ENCODE peak calls at places on chromosomes 12 and 14, in four cellular contexts. One of them, this sample, is unnamed.

GRCh38 chr12:97637770-97638169 is 175.2 kb downstream of the RMST start:
- DNase-seq in stromal cell of bone marrow: no peak
- DNase-seq in RPMI7951: no peak
- DNase-seq in cardiac fibroblast: no peak
- DNase-seq in this sample: no peak

GRCh38 chr12:47757360-47757839 is 1.3 kb downstream of the RAPGEF3 start:
- DNase-seq in cardiac fibroblast: no peak
- DNase-seq in RPMI7951: no peak
- DNase-seq in stromal cell of bone marrow: no peak
- DNase-seq in this sample: no peak

GRCh38 chr12:24853588-24853987 is 95.3 kb downstream of the BCAT1 start:
- DNase-seq in stromal cell of bone marrow: peak
- DNase-seq in RPMI7951: peak
- DNase-seq in cardiac fibroblast: peak
- DNase-seq in this sample: peak

GRCh38 chr12:93127582-93128331 is 198.7 kb upstream of the EEA1 start:
- DNase-seq in cardiac fibroblast: peak
- DNase-seq in RPMI7951: peak
- DNase-seq in stromal cell of bone marrow: no peak
- DNase-seq in this sample: no peak

GRCh38 chr12:71865166-71865713 is 25.7 kb downstream of the TBC1D15 start:
- DNase-seq in RPMI7951: peak
- DNase-seq in stromal cell of bone marrow: peak
- DNase-seq in cardiac fibroblast: peak
- DNase-seq in this sample: peak

GRCh38 chr14:77804592-77804991 is 4.7 kb downstream of the ADCK1 start:
- DNase-seq in stromal cell of bone marrow: no peak
- DNase-seq in RPMI7951: no peak
- DNase-seq in cardiac fibroblast: peak
- DNase-seq in this sample: peak

GRCh38 chr12:56931474-56931978 is 2.7 kb downstream of the SDR9C7 start:
- DNase-seq in RPMI7951: peak
- DNase-seq in cardiac fibroblast: peak
- DNase-seq in stromal cell of bone marrow: peak
- DNase-seq in this sample: peak

GRCh38 chr14:102541771-102542170 is 32.2 kb upstream of the ANKRD9 start:
- DNase-seq in stromal cell of bone marrow: no peak
- DNase-seq in cardiac fibroblast: no peak
- DNase-seq in RPMI7951: no peak
- DNase-seq in this sample: no peak

GRCh38 chr14:105480807-105481801 is 5.6 kb upstream of the CRIP1 start:
- DNase-seq in cardiac fibroblast: peak
- DNase-seq in RPMI7951: peak
- DNase-seq in stromal cell of bone marrow: peak
- DNase-seq in this sample: peak

This sample was measured in HT1080.